ENCODE peak calls at places on chromosome 2, in six cellular contexts. R is Peyer's patch, D is iPS DF 6.9, A is GM06990, B is COR-L47, F is AML-193. I is an unnamed sample.

GRCh38 chr2:70835643-70836042 is at the start of gene CD207:
- DNase-seq in R (no peak), D (no peak), A (no peak), B (no peak), F (no peak), I (no peak)

GRCh38 chr2:133286326-133286922 is 281.8 kb downstream of the NCKAP5 start:
- DNase-seq in R (no peak), D (no peak), A (no peak), B (no peak), F (no peak), I (no peak)

GRCh38 chr2:95316466-95317122 is 19.4 kb downstream of the KCNIP3 start:
- DNase-seq in R (no peak), D (no peak), A (no peak), B (no peak), F (no peak), I (no peak)

GRCh38 chr2:113041871-113042270 is 10.8 kb downstream of the IL36B start:
- DNase-seq in R (no peak), D (no peak), A (no peak), B (no peak), F (no peak), I (no peak)

GRCh38 chr2:226398580-226398979 is 401.0 kb downstream of the IRS1 start:
- DNase-seq in R (no peak), D (no peak), A (no peak), B (no peak), F (no peak), I (no peak)

GRCh38 chr2:187302619-187303018 is 145.4 kb downstream of the CALCRL start:
- DNase-seq in R (no peak), D (no peak), A (no peak), B (no peak), F (no peak), I (no peak)

GRCh38 chr2:184945306-184945705 is 347.0 kb downstream of the ZNF804A start:
- DNase-seq in R (no peak), D (no peak), A (no peak), B (no peak), F (no peak), I (no peak)

GRCh38 chr2:64404743-64405142 is 49.2 kb upstream of the LGALSL start:
- DNase-seq in R (no peak), D (peak), A (no peak), B (no peak), F (no peak), I (peak)

I was measured in NCI-H2227 treated with DMSO at 0.1 percent for 48 hours.